ENCODE peak calls at places on chromosomes 4 and X, in five cellular contexts. Z is A549; Y is NCI-H2081; F is activated CD4-positive, alpha-beta T cell treated with anti-CD3 and anti-CD28 coated beads, Interleukin-2, amount 50 U/mL, for 24 hours; H is hepatic stellate cell. N is an unnamed sample.

GRCh38 chrX:115373308-115373707 is 83.8 kb downstream of the LUZP4 start:
- DNase-seq in Z (no peak), Y (no peak), F (no peak), H (no peak), N (no peak)

GRCh38 chrX:12956704-12957541 is 18.0 kb upstream of the TMSB4X start:
- DNase-seq in Z (peak), Y (no peak), F (no peak), H (no peak), N (no peak)

GRCh38 chrX:56289449-56289848 is 57.3 kb downstream of the KLF8 start:
- DNase-seq in Z (no peak), Y (no peak), F (no peak), H (no peak), N (no peak)

GRCh38 chr4:88143504-88143903 is 14.9 kb downstream of the ABCG2 start:
- DNase-seq in Z (peak), Y (no peak), F (no peak), H (no peak), N (no peak)

GRCh38 chr4:40995850-40996249 is 218.5 kb downstream of the APBB2 start:
- DNase-seq in Z (no peak), Y (no peak), F (no peak), H (no peak), N (no peak)

GRCh38 chr4:118351851-118352827 is 664 bp downstream of the PRSS12 start:
- DNase-seq in Z (peak), Y (no peak), F (no peak), H (peak), N (no peak)

GRCh38 chr4:172270421-172270820 is 457.2 kb downstream of the GALNTL6 start:
- DNase-seq in Z (no peak), Y (peak), F (no peak), H (no peak), N (no peak)

GRCh38 chr4:39770471-39770870 is 72.5 kb downstream of the UBE2K start:
- DNase-seq in Z (no peak), Y (no peak), F (no peak), H (no peak), N (no peak)

GRCh38 chrX:45258741-45259402 is 58.2 kb upstream of the DIPK2B start:
- DNase-seq in Z (no peak), Y (no peak), F (no peak), H (no peak), N (no peak)

GRCh38 chr4:101730291-101731117 is 60.0 kb upstream of the BANK1 start:
- DNase-seq in Z (peak), Y (peak), F (no peak), H (peak), N (peak)

GRCh38 chr4:169485791-169486742 is 126.3 kb downstream of the NEK1 start:
- DNase-seq in Z (peak), Y (peak), F (no peak), H (peak), N (no peak)

GRCh38 chr4:74539043-74539790 is 94.3 kb downstream of the AREG start:
- DNase-seq in Z (peak), Y (no peak), F (no peak), H (no peak), N (no peak)

GRCh38 chr4:163554870-163555465 is 60.5 kb downstream of the TMA16 start:
- DNase-seq in Z (no peak), Y (peak), F (no peak), H (peak), N (no peak)

GRCh38 chrX:49710744-49711319 is 15.0 kb upstream of the PAGE1 start:
- DNase-seq in Z (no peak), Y (no peak), F (no peak), H (no peak), N (no peak)

GRCh38 chr4:137310593-137311490 is 221.5 kb downstream of the PCDH18 start:
- DNase-seq in Z (no peak), Y (no peak), F (no peak), H (peak), N (no peak)

GRCh38 chr4:111040904-111041303 is 418.0 kb upstream of the PITX2 start:
- DNase-seq in Z (no peak), Y (no peak), F (no peak), H (no peak), N (no peak)

GRCh38 chr4:184401397-184402171 is 72.8 kb downstream of the IRF2 start:
- DNase-seq in Z (no peak), Y (no peak), F (no peak), H (no peak), N (no peak)

GRCh38 chr4:134533068-134533467 is 331.5 kb upstream of the PABPC4L start:
- DNase-seq in Z (no peak), Y (no peak), F (no peak), H (no peak), N (no peak)

GRCh38 chrX:25878806-25879205 is 259.3 kb upstream of the MAGEB18 start:
- DNase-seq in Z (no peak), Y (no peak), F (no peak), H (no peak), N (no peak)

GRCh38 chr4:6386091-6386490 is 86.3 kb downstream of the PPP2R2C start:
- DNase-seq in Z (no peak), Y (no peak), F (no peak), H (no peak), N (no peak)

GRCh38 chr4:73034896-73035295 is 34.6 kb downstream of the COX18 start:
- DNase-seq in Z (no peak), Y (no peak), F (no peak), H (no peak), N (no peak)

GRCh38 chr4:29046166-29046565 is 1674.0 kb upstream of the PCDH7 start:
- DNase-seq in Z (no peak), Y (no peak), F (no peak), H (peak), N (no peak)

GRCh38 chrX:153649178-153649914 is 2.3 kb downstream of the DUSP9 start:
- DNase-seq in Z (peak), Y (no peak), F (no peak), H (peak), N (no peak)

GRCh38 chrX:39809326-39809725 is 288.4 kb downstream of the BCOR start:
- DNase-seq in Z (peak), Y (no peak), F (no peak), H (peak), N (peak)

GRCh38 chrX:47380268-47380667 is 9.9 kb downstream of the ZNF157 start:
- DNase-seq in Z (no peak), Y (no peak), F (peak), H (no peak), N (no peak)

GRCh38 chr4:55762815-55763214 is 56.8 kb upstream of the EXOC1L start:
- DNase-seq in Z (no peak), Y (no peak), F (no peak), H (no peak), N (no peak)

GRCh38 chr4:7901274-7901845 is 38.3 kb downstream of the AFAP1 start:
- DNase-seq in Z (no peak), Y (no peak), F (no peak), H (no peak), N (no peak)

GRCh38 chr4:4633431-4633830 is 91.6 kb upstream of the STX18 start:
- DNase-seq in Z (no peak), Y (no peak), F (no peak), H (no peak), N (no peak)

GRCh38 chr4:156738756-156739155 is 232.8 kb downstream of the PDGFC start:
- DNase-seq in Z (no peak), Y (no peak), F (no peak), H (no peak), N (no peak)

GRCh38 chrX:9701790-9702189 is 63.9 kb downstream of the GPR143 start:
- DNase-seq in Z (no peak), Y (no peak), F (no peak), H (no peak), N (no peak)

GRCh38 chr4:38804654-38805295 is at the start of gene TLR1:
- DNase-seq in Z (peak), Y (no peak), F (no peak), H (no peak), N (no peak)

GRCh38 chr4:36283912-36284465 is 2.6 kb downstream of the DTHD1 start:
- DNase-seq in Z (no peak), Y (no peak), F (no peak), H (no peak), N (no peak)

GRCh38 chr4:171985129-171985528 is 171.9 kb downstream of the GALNTL6 start:
- DNase-seq in Z (no peak), Y (no peak), F (no peak), H (no peak), N (peak)